ENCODE peak calls at places on chromosomes 6 and 20, in four cellular contexts. M is endothelial cell of umbilical vein, X is IMR-90, Y is K562. V is an unnamed sample.

GRCh38 chr6:142187209-142187608 is 40.1 kb downstream of the VTA1 start:
- DNase-seq in M (peak; percentile 78), X (peak; percentile 77), Y (peak; percentile 14), V (no peak)

GRCh38 chr20:14865169-14865568 is 527.8 kb upstream of the FLRT3 start:
- DNase-seq in M (no peak), X (no peak), Y (no peak), V (no peak)

GRCh38 chr20:58096880-58097813 is 131.3 kb downstream of the ANKRD60 start:
- DNase-seq in M (no peak), X (no peak), Y (no peak), V (no peak)

GRCh38 chr6:54299542-54300269 is 8.5 kb upstream of the TINAG start:
- DNase-seq in M (no peak), X (peak; percentile 32), Y (no peak), V (no peak)

GRCh38 chr20:33539129-33539528 is 49.2 kb downstream of the CBFA2T2 start:
- DNase-seq in M (peak; percentile 57), X (peak; percentile 91), Y (no peak), V (no peak)

GRCh38 chr6:2471474-2471873 is 226.1 kb upstream of the GMDS start:
- DNase-seq in M (no peak), X (no peak), Y (no peak), V (no peak)

GRCh38 chr20:13799040-13799439 is 14.2 kb downstream of the NDUFAF5 start:
- DNase-seq in M (no peak), X (no peak), Y (no peak), V (no peak)

GRCh38 chr6:34489229-34489805 is 23.4 kb downstream of the PACSIN1 start:
- DNase-seq in M (no peak), X (no peak), Y (no peak), V (no peak)

GRCh38 chr20:58705525-58705924 is 12.9 kb downstream of the NPEPL1 start:
- DNase-seq in M (no peak), X (no peak), Y (no peak), V (no peak)

GRCh38 chr6:129989396-129989795 is 29.0 kb upstream of the L3MBTL3 start:
- DNase-seq in M (no peak), X (no peak), Y (no peak), V (no peak)

GRCh38 chr6:163083141-163083540 is 331.4 kb upstream of the QKI start:
- DNase-seq in M (no peak), X (no peak), Y (no peak), V (no peak)

GRCh38 chr20:50545123-50545522 is 34.9 kb downstream of the PTPN1 start:
- DNase-seq in M (no peak), X (no peak), Y (no peak), V (no peak)

GRCh38 chr6:43268348-43268685 is 25.0 kb downstream of the TTBK1 start:
- DNase-seq in M (no peak), X (no peak), Y (no peak), V (no peak)

GRCh38 chr6:117548797-117549301 is 53.5 kb downstream of the GOPC start:
- DNase-seq in M (peak; percentile 87), X (peak; percentile 73), Y (no peak), V (no peak)

GRCh38 chr6:157513004-157513603 is 132.1 kb downstream of the ZDHHC14 start:
- DNase-seq in M (peak; percentile 52), X (peak; percentile 43), Y (peak; percentile 24), V (no peak)

GRCh38 chr20:5796369-5797040 is 46.3 kb downstream of the SHLD1 start:
- DNase-seq in M (no peak), X (no peak), Y (no peak), V (no peak)

GRCh38 chr6:96237656-96238347 is 222.0 kb downstream of the FUT9 start:
- DNase-seq in M (no peak), X (no peak), Y (no peak), V (no peak)

GRCh38 chr6:27814665-27815424 is 97.4 kb downstream of the OR2B2 start:
- DNase-seq in M (peak; percentile 97), X (peak; percentile 98), Y (no peak), V (peak; percentile 87)

GRCh38 chr20:50455656-50456451 is 54.3 kb upstream of the PTPN1 start:
- DNase-seq in M (no peak), X (no peak), Y (peak; percentile 60), V (no peak)

GRCh38 chr6:32089082-32089828 is 19.9 kb downstream of the TNXB start:
- DNase-seq in M (no peak), X (no peak), Y (no peak), V (no peak)

GRCh38 chr6:36714511-36714910 is 16.9 kb downstream of the RAB44 start:
- DNase-seq in M (no peak), X (no peak), Y (no peak), V (no peak)

GRCh38 chr6:30793521-30794194 is 49.3 kb upstream of the IER3 start:
- DNase-seq in M (peak; percentile 87), X (peak; percentile 85), Y (no peak), V (no peak)

GRCh38 chr20:33522256-33522820 is 32.4 kb downstream of the CBFA2T2 start:
- DNase-seq in M (no peak), X (no peak), Y (peak; percentile 9), V (no peak)

GRCh38 chr6:3363296-3364025 is 93.4 kb downstream of the SLC22A23 start:
- DNase-seq in M (no peak), X (no peak), Y (peak; percentile 56), V (peak; percentile 45)

GRCh38 chr6:115591973-115592486 is 468.7 kb downstream of the FRK start:
- DNase-seq in M (no peak), X (peak; percentile 7), Y (no peak), V (no peak)

GRCh38 chr6:45555981-45556771 is 178.4 kb upstream of the SUPT3H start:
- DNase-seq in M (no peak), X (peak; percentile 60), Y (no peak), V (no peak)

GRCh38 chr6:99614430-99615161 is 8.0 kb downstream of the PRDM13 start:
- DNase-seq in M (no peak), X (no peak), Y (no peak), V (no peak)

GRCh38 chr20:5448449-5449118 is 131.8 kb upstream of the PROKR2 start:
- DNase-seq in M (peak; percentile 49), X (peak; percentile 28), Y (peak; percentile 48), V (peak; percentile 5)

GRCh38 chr20:62216636-62217566 is 3.2 kb downstream of the HRH3 start:
- DNase-seq in M (no peak), X (no peak), Y (no peak), V (no peak)

GRCh38 chr20:50575869-50576720 is 65.9 kb downstream of the PTPN1 start:
- DNase-seq in M (peak; percentile 61), X (peak; percentile 51), Y (peak; percentile 49), V (no peak)

GRCh38 chr6:133358598-133358997 is 117.4 kb downstream of the EYA4 start:
- DNase-seq in M (no peak), X (no peak), Y (no peak), V (no peak)

GRCh38 chr20:57959589-57959988 is 249.8 kb upstream of the PMEPA1 start:
- DNase-seq in M (no peak), X (no peak), Y (no peak), V (no peak)

GRCh38 chr6:27668442-27669275 is 195.8 kb upstream of the ZNF184 start:
- DNase-seq in M (peak; percentile 44), X (peak; percentile 77), Y (peak; percentile 95), V (peak; percentile 69)

GRCh38 chr6:138722425-138723371 is 50.9 kb upstream of the CCDC28A start:
- DNase-seq in M (peak; percentile 69), X (peak; percentile 49), Y (peak; percentile 5), V (no peak)

GRCh38 chr20:7571521-7572065 is 368.7 kb downstream of the HAO1 start:
- DNase-seq in M (no peak), X (no peak), Y (no peak), V (no peak)

GRCh38 chr20:49216991-49217578 is 2.1 kb upstream of the DDX27 start:
- DNase-seq in M (peak; percentile 89), X (peak; percentile 87), Y (peak; percentile 95), V (peak; percentile 90)

GRCh38 chr6:134503542-134504281 is 185.8 kb upstream of the SGK1 start:
- DNase-seq in M (no peak), X (no peak), Y (no peak), V (no peak)
- H2AFZ ChIP-seq in M (peak overlapping the region; percentile 62), X (peak overlapping the region; percentile 26), Y (peak overlapping the region; percentile 46), V (peak overlapping the region; percentile 83)

DNA sequence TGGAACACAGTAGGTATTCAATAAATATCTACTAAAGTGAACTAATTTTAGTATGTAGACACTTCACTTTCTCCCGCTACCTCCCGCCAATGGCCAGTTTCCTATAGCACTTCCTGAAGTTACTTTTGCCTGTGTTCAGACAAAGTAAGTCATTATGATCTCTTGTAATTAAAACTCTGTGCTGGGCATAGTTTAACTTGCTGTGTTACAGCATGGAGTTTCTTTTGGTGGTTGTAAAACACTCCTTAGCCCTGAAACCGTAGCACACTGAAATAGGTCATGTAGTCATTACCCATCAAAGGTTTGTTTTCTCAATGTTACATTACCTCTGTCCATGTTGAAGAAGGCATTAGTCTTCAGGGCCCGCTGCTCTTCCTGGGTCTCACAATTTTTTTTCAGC is 54.0 kb upstream of the CENPW start:
- DNase-seq in M (no peak), X (no peak), Y (no peak), V (no peak)
- H3K9me1 ChIP-seq in M (no peaks in the 10 kb centered on the region), X (no peaks in the 10 kb centered on the region), Y (no peaks in the 10 kb centered on the region), V (no peaks in the 10 kb centered on the region)

GRCh38 chr6:131015630-131016263 is 47.3 kb downstream of the EPB41L2 start:
- DNase-seq in M (peak; percentile 76), X (peak; percentile 59), Y (no peak), V (no peak)
- H3K4me1 ChIP-seq in M (peaks cover 38% of the 10 kb centered on the region), X (peaks cover 5% of the 10 kb centered on the region), Y (no peaks in the 10 kb centered on the region), V (no peaks in the 10 kb centered on the region)

GRCh38 chr20:53749499-53749898 is 155.9 kb upstream of the ZNF217 start:
- DNase-seq in M (no peak), X (no peak), Y (no peak), V (no peak)
- H2AFZ ChIP-seq in M (no peak overlapping the region), X (no peak overlapping the region), Y (peak overlapping the region; percentile 35), V (no peak overlapping the region)

DNA sequence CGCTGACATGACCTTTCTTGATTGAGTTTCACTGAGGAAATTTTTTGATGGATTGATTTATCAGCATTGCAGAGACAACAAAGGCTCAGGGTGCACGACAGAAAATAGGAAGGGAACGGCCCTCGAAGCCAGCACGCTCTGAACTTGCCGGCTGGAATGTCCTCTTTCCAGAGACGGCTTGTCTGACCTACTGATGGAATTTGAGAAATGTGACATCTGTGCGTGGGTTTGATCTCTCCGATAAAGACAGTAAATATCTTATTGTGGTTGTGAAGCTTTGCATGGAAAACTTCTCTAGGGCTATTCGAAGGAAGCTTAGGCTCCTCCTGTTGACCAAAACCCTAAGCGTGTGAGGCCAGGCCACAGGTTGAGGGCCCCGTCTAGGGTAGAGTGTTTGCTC is 247.4 kb downstream of the ZNF217 start:
- DNase-seq in M (no peak), X (no peak), Y (no peak), V (no peak)
- H3K9me1 ChIP-seq in M (no peaks in the 10 kb centered on the region), X (no peaks in the 10 kb centered on the region), Y (no peaks in the 10 kb centered on the region), V (no peaks in the 10 kb centered on the region)

GRCh38 chr6:158854214-158855101 is 35.3 kb upstream of the EZR start:
- DNase-seq in M (peak; percentile 15), X (peak; percentile 83), Y (peak; percentile 83), V (no peak)
- H3K4me1 ChIP-seq in M (peaks cover 24% of the 10 kb centered on the region), X (peaks cover 25% of the 10 kb centered on the region), Y (peaks cover 29% of the 10 kb centered on the region), V (peaks cover 51% of the 10 kb centered on the region)

GRCh38 chr6:24630861-24631505 is 15.0 kb downstream of the KIAA0319 start:
- DNase-seq in M (no peak), X (no peak), Y (no peak), V (no peak)
- H2AFZ ChIP-seq in M (no peak overlapping the region), X (no peak overlapping the region), Y (no peak overlapping the region), V (no peak overlapping the region)

V was measured in keratinocyte.